ENCODE peak calls at places on chromosomes 12 and 14, in seven cellular contexts. C is fibroblast of lung, Z is GM06990, L is spleen, O is H1, A is cardiac muscle cell, W is uterus. G is an unnamed sample.

GRCh38 chr12:116927244-116927940 is 16.6 kb downstream of the FBXW8 start:
- DNase-seq in C (no peak), Z (no peak), L (no peak), O (no peak), A (no peak), W (no peak), G (no peak)

GRCh38 chr12:22974865-22975264 is 349.9 kb downstream of the ETNK1 start:
- DNase-seq in C (peak), Z (no peak), L (no peak), O (no peak), A (no peak), W (no peak), G (peak)

GRCh38 chr14:59265808-59266207 is 77.3 kb downstream of the DAAM1 start:
- DNase-seq in C (no peak), Z (no peak), L (no peak), O (no peak), A (no peak), W (no peak), G (peak)

GRCh38 chr12:28027328-28027727 is 54.8 kb upstream of the PTHLH start:
- DNase-seq in C (peak), Z (no peak), L (no peak), O (no peak), A (peak), W (no peak), G (no peak)

GRCh38 chr14:34030864-34031263 is 80.0 kb upstream of the EGLN3 start:
- DNase-seq in C (peak), Z (no peak), L (no peak), O (no peak), A (no peak), W (peak), G (peak)

GRCh38 chr12:128745772-128746689 is 77.7 kb downstream of the SLC15A4 start:
- DNase-seq in C (no peak), Z (no peak), L (no peak), O (no peak), A (no peak), W (no peak), G (no peak)

GRCh38 chr14:88424573-88424972 is 39.1 kb downstream of the SPATA7 start:
- DNase-seq in C (no peak), Z (no peak), L (no peak), O (no peak), A (no peak), W (no peak), G (peak)

GRCh38 chr12:123075092-123075491 is 75.8 kb downstream of the PITPNM2 start:
- DNase-seq in C (no peak), Z (no peak), L (no peak), O (no peak), A (no peak), W (peak), G (peak)

GRCh38 chr14:50363734-50364113 is 33.0 kb downstream of the CDKL1 start:
- DNase-seq in C (peak), Z (peak), L (peak), O (no peak), A (no peak), W (no peak), G (peak)

GRCh38 chr14:28141662-28142061 is 624.9 kb upstream of the FOXG1 start:
- DNase-seq in C (no peak), Z (no peak), L (no peak), O (no peak), A (no peak), W (no peak), G (no peak)

GRCh38 chr14:72652179-72652578 is 241.7 kb downstream of the DPF3 start:
- DNase-seq in C (no peak), Z (no peak), L (no peak), O (no peak), A (no peak), W (no peak), G (no peak)

GRCh38 chr14:103624860-103625259 is 4.2 kb upstream of the KLC1 start:
- DNase-seq in C (peak), Z (peak), L (peak), O (no peak), A (no peak), W (peak), G (peak)

GRCh38 chr12:62537544-62537943 is 70.9 kb downstream of the MON2 start:
- DNase-seq in C (peak), Z (no peak), L (no peak), O (no peak), A (peak), W (no peak), G (peak)

GRCh38 chr12:85996280-85996679 is 122.2 kb downstream of the NTS start:
- DNase-seq in C (peak), Z (no peak), L (no peak), O (no peak), A (no peak), W (no peak), G (no peak)

GRCh38 chr12:46557539-46558373 is 185.2 kb upstream of the SLC38A2 start:
- DNase-seq in C (peak), Z (no peak), L (no peak), O (no peak), A (no peak), W (no peak), G (peak)

GRCh38 chr12:71731439-71732356 is 23.0 kb upstream of the RAB21 start:
- DNase-seq in C (peak), Z (no peak), L (no peak), O (peak), A (no peak), W (no peak), G (peak)

GRCh38 chr14:49940805-49941421 is 48.0 kb downstream of the ARF6 start:
- DNase-seq in C (no peak), Z (no peak), L (no peak), O (no peak), A (no peak), W (no peak), G (peak)

GRCh38 chr12:50598321-50598862 is 93.6 kb downstream of the DIP2B start:
- DNase-seq in C (peak), Z (no peak), L (no peak), O (no peak), A (no peak), W (no peak), G (peak)

GRCh38 chr12:67594888-67595287 is 53.7 kb upstream of the DYRK2 start:
- DNase-seq in C (peak), Z (no peak), L (no peak), O (no peak), A (no peak), W (no peak), G (no peak)

GRCh38 chr12:66107451-66107915 is 23.1 kb downstream of the LLPH start:
- DNase-seq in C (peak), Z (peak), L (no peak), O (peak), A (peak), W (peak), G (peak)

GRCh38 chr14:22174412-22174811 is 414.6 kb downstream of the DAD1 start:
- DNase-seq in C (no peak), Z (no peak), L (no peak), O (no peak), A (no peak), W (no peak), G (no peak)

GRCh38 chr14:29710015-29710414 is 217.6 kb downstream of the PRKD1 start:
- DNase-seq in C (peak), Z (no peak), L (no peak), O (no peak), A (peak), W (no peak), G (no peak)

GRCh38 chr14:99268776-99269510 is 3.1 kb downstream of the BCL11B start:
- DNase-seq in C (no peak), Z (no peak), L (no peak), O (no peak), A (no peak), W (no peak), G (no peak)

GRCh38 chr12:108063192-108063591 is 65.9 kb upstream of the WSCD2 start:
- DNase-seq in C (peak), Z (no peak), L (no peak), O (no peak), A (peak), W (no peak), G (no peak)

GRCh38 chr12:120670667-120671066 is 16.3 kb upstream of the MLEC start:
- DNase-seq in C (no peak), Z (peak), L (no peak), O (no peak), A (no peak), W (no peak), G (no peak)

GRCh38 chr12:120666577-120667390 is 20.2 kb upstream of the MLEC start:
- DNase-seq in C (no peak), Z (no peak), L (no peak), O (peak), A (no peak), W (no peak), G (no peak)

GRCh38 chr12:120668797-120669054 is 18.2 kb upstream of the MLEC start:
- DNase-seq in C (no peak), Z (no peak), L (no peak), O (no peak), A (no peak), W (no peak), G (no peak)

GRCh38 chr12:120668091-120668796 is 18.7 kb upstream of the MLEC start:
- DNase-seq in C (no peak), Z (no peak), L (peak), O (peak), A (no peak), W (no peak), G (no peak)

DNA sequence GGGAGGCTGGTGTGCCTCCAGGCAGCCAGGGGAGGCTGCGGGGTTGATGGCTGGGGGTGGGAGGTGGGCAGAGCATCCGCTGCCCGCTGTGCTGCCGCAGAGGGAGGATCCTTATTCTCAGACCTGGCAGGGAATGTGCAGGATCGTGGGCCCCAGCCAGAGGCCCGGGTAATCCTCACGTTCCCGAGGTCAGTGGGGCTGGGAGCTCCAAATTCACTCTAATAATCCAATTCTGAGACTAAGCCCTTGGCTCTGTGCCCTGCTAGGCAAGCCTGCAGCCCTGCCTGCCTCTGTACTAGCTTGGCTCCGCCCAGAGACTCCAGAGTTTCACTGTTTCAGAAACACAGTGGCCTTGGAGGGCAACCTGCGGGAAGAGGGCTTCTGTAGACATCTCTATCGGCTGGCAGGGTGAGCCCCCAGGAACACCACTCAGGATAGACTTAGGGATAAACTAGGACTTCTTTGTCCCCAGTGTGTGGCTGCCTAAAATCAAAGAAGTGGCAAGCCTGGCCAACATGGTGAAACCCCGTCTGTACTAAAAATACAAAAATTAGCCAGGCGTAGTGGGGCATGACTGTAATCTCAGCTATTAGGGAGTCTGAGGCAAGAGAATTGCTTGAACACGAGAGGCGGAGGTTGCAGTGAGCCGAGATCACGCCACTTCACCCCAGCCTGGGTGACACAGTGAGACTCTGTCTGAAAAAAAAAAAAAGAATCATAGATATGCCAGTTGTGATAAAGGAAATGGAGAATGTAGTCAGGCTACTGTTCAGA is 17.7 kb upstream of the MLEC start:
- DNase-seq in C (peak), Z (peak), L (peak), O (peak), A (peak), W (no peak), G (peak)
- H3K4me3 ChIP-seq in C (no peak), Z (no peak), L (peak), O (peak), A (no peak), W (no peak), G (no peak)

DNA sequence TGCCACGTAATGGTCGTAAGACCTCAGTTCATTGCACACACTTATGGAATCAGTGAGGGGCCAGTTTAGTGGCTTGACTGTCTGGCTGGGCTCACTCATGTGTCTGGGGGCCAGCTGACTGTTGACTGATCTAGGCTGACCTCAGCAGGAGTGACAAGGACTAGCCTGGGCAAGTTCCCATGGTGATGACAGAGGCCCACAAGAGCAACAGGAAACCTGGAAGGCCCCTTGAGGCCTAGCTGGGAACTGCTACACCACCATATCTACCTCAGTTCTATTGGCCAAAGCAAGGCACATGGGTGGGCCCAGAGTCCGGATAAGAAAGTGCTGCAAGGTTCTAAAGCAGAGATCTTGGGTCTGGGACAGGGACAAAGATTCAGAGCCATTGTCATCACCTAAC is 21.3 kb upstream of the RFLNA start:
- DNase-seq in C (peak), Z (peak), L (no peak), O (peak), A (peak), W (no peak), G (peak)
- TF ChIP-seq CTCF in C (no peak), Z (peak), L (no peak), O (peak), A (peak), W (no peak), G (peak)

DNA sequence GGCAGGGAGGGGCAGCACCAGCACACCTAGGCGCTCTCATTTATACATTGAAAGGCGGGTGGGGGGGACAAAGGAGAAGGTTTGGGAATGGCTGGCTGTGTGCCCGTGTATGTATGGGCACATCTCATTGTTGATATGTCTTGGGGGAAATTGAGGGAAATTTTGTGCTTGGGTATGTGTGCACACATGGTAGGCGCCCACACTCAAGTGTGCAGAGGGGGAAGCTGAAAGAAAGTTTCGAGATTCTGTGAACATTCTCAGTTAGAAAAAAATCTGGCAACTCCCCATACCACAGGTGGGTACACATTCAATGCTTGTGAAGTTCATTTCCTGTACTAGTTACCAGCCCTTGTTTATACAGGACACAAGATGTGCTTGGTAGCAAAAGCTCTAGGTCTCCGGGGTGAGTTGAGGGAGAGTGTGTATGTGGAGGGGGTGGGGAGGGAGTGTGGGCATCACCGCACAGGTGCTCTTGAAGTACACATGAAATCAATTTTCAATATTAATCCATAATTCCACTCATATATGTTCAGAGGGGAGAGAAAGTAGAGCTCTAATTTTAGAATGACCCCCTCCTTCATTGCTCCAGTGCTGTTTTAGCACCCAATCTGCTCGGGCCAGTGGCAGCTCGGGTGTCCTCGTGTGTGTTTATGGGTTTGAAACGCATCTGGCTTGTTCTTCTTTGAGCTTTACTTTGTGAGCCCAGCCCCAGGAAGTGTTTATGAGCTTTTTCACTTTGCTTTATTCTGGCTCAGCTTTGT is 286.0 kb downstream of the ZFP36L1 start:
- DNase-seq in C (no peak), Z (peak), L (no peak), O (no peak), A (no peak), W (no peak), G (no peak)
- H3K4me3 ChIP-seq in C (no peak), Z (no peak), L (no peak), O (no peak), A (no peak), W (no peak), G (no peak)

DNA sequence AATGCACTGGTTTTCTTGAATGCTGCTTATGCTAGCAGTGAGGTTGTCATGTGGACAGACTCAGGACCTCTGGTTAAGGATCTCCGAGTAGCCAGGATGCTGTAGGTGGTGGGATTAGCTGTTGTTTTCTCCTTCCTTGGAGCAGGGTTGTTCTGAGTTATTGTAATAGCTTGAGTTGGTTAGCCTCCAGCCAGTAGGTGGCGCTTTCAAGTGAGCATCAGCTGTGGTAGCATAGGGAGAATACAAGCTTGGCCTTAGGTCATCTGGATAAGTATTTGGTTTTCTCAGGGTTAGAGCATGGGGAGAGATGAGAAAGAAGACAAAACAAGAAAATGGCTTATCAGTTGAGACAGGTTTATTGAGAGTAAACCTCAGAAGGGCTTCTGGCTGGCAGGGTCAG is 299.7 kb upstream of the FBXO33 start:
- DNase-seq in C (no peak), Z (no peak), L (no peak), O (no peak), A (no peak), W (no peak), G (no peak)
- TF ChIP-seq CTCF in C (no peak), Z (peak), L (no peak), O (no peak), A (no peak), W (no peak), G (no peak)

GRCh38 chr14:97010491-97011160 is 213.4 kb downstream of the VRK1 start:
- DNase-seq in C (no peak), Z (no peak), L (no peak), O (peak), A (no peak), W (no peak), G (no peak)

GRCh38 chr14:97013878-97014277 is 216.7 kb downstream of the VRK1 start:
- DNase-seq in C (no peak), Z (no peak), L (no peak), O (no peak), A (no peak), W (no peak), G (no peak)
- H3K4me3 ChIP-seq in C (no peak), Z (no peak), L (no peak), O (no peak), A (no peak), W (no peak), G (no peak)

GRCh38 chr14:52013984-52014600 is 24.7 kb downstream of the RTRAF start:
- DNase-seq in C (no peak), Z (no peak), L (no peak), O (peak), A (peak), W (no peak), G (peak)
- TF ChIP-seq CTCF in C (no peak), Z (peak), L (no peak), O (peak), A (peak), W (no peak), G (no peak)

GRCh38 chr14:74612346-74613021 is 447 bp upstream of the LTBP2 start:
- DNase-seq in C (peak), Z (peak), L (peak), O (peak), A (peak), W (peak), G (peak)

GRCh38 chr14:74615735-74616134 is 3.7 kb upstream of the LTBP2 start:
- DNase-seq in C (no peak), Z (no peak), L (no peak), O (no peak), A (no peak), W (no peak), G (no peak)

GRCh38 chr14:74616507-74616906 is 4.5 kb upstream of the LTBP2 start:
- DNase-seq in C (peak), Z (no peak), L (peak), O (no peak), A (no peak), W (no peak), G (peak)

GRCh38 chr14:74613211-74613914 is 1.3 kb upstream of the LTBP2 start:
- DNase-seq in C (no peak), Z (no peak), L (peak), O (no peak), A (no peak), W (no peak), G (no peak)

GRCh38 chr14:74614508-74615495 is 2.8 kb upstream of the LTBP2 start:
- DNase-seq in C (no peak), Z (no peak), L (no peak), O (no peak), A (no peak), W (no peak), G (peak)
- H3K4me3 ChIP-seq in C (no peak), Z (no peak), L (no peak), O (no peak), A (no peak), W (no peak), G (no peak)

DNA sequence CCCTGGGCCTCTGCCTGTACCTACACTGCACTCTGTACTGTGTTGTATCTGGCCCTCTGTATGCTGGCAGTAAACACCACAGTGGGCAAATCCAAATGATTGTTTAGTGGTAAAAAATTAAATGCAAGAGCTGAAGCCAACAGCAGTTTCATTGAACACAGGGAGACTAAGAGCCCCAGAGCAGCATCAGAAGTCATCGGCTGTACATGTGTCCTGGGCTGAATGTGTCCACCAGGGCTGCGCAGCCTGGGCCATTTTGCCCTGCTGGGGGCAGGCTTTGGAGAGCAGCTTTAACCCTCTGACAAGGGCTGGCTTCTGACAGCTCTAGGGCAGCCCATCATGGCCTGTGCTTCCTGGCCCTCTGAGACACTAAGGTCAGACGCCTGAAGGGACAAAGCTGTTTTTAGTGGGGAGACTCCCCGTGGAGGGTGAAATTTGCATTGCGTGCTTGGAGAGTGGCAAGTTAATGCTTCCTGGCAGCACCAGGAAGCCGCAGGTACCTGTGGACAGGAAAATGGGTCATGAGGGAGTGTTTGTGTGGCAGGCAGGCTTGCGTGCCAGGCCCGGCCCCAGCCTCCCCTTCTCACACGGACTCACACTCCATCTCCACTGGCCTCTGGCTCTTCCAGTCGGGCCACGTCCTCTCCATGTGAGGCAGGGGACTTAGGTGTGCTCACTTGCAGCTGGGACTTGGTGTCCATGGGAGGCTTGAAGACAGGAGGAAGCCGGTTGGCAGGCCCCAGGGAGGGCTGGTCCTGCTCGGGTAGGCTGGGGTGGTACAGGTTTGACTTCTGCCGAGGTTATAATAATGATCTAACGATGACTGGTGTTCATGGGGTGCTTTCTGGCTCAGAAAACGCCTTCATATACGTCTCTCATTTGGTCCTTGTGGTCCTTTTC is 150.1 kb downstream of the TSPAN9 start:
- DNase-seq in C (no peak), Z (no peak), L (no peak), O (no peak), A (no peak), W (no peak), G (no peak)
- TF ChIP-seq CTCF in C (no peak), Z (peak), L (no peak), O (peak), A (no peak), W (no peak), G (no peak)